ENCODE peak calls at places on chromosomes 11 and 22, in six cellular contexts. A is uterus, M is A549, O is fibroblast of pulmonary artery, K is upper lobe of right lung, X is PC-9. C is an unnamed sample.

GRCh38 chr11:130071211-130071712 is 1.6 kb downstream of the APLP2 start:
- DNase-seq in A (no peak), M (peak), O (peak), K (no peak), X (no peak), C (peak)

GRCh38 chr11:43119275-43119970 is 192.4 kb upstream of the API5 start:
- DNase-seq in A (no peak), M (no peak), O (no peak), K (no peak), X (no peak), C (no peak)

GRCh38 chr22:32622004-32622761 is 147.6 kb downstream of the FBXO7 start:
- DNase-seq in A (peak), M (no peak), O (peak), K (no peak), X (peak), C (no peak)

GRCh38 chr11:103888541-103888951 is 147.9 kb upstream of the DDI1 start:
- DNase-seq in A (no peak), M (no peak), O (no peak), K (no peak), X (no peak), C (no peak)

GRCh38 chr11:114782650-114783310 is 104.5 kb downstream of the NXPE2 start:
- DNase-seq in A (no peak), M (no peak), O (no peak), K (no peak), X (no peak), C (no peak)

GRCh38 chr11:44561275-44561781 is 4.1 kb upstream of the CD82 start:
- DNase-seq in A (no peak), M (no peak), O (no peak), K (no peak), X (peak), C (peak)

GRCh38 chr11:692824-693414 is 2.1 kb downstream of the DEAF1 start:
- DNase-seq in A (no peak), M (no peak), O (no peak), K (no peak), X (no peak), C (no peak)

GRCh38 chr11:129460714-129461113 is 85.1 kb downstream of the BARX2 start:
- DNase-seq in A (no peak), M (no peak), O (no peak), K (no peak), X (no peak), C (no peak)

GRCh38 chr11:60734271-60734670 is 9.8 kb downstream of the MS4A18 start:
- DNase-seq in A (no peak), M (no peak), O (no peak), K (no peak), X (no peak), C (no peak)

GRCh38 chr22:40875111-40875510 is 13.2 kb upstream of the DNAJB7 start:
- DNase-seq in A (no peak), M (no peak), O (no peak), K (no peak), X (no peak), C (no peak)

GRCh38 chr11:131423715-131424114 is 53.3 kb downstream of the NTM start:
- DNase-seq in A (no peak), M (peak), O (no peak), K (no peak), X (peak), C (no peak)

GRCh38 chr22:43399980-43400358 is 11.8 kb upstream of the MPPED1 start:
- DNase-seq in A (no peak), M (no peak), O (no peak), K (no peak), X (no peak), C (no peak)

GRCh38 chr11:2791521-2792375 is 92.0 kb upstream of the KCNQ1OT1 start:
- DNase-seq in A (peak), M (no peak), O (no peak), K (peak), X (no peak), C (no peak)

GRCh38 chr11:131195801-131196517 is 174.5 kb upstream of the NTM start:
- DNase-seq in A (peak), M (no peak), O (peak), K (no peak), X (no peak), C (peak)

GRCh38 chr11:28539239-28540025 is 431.2 kb downstream of the METTL15 start:
- DNase-seq in A (no peak), M (no peak), O (no peak), K (no peak), X (no peak), C (peak)

GRCh38 chr11:73171762-73172161 is 29.6 kb upstream of the FCHSD2 start:
- DNase-seq in A (no peak), M (no peak), O (no peak), K (no peak), X (no peak), C (no peak)

GRCh38 chr22:25564320-25564978 is at the start of gene GRK3:
- DNase-seq in A (peak), M (peak), O (peak), K (peak), X (peak), C (peak)

GRCh38 chr22:24142241-24142640 is 39.0 kb upstream of the SUSD2 start:
- DNase-seq in A (no peak), M (no peak), O (no peak), K (no peak), X (no peak), C (no peak)

GRCh38 chr11:119664063-119664572 is 64.9 kb downstream of the NECTIN1 start:
- DNase-seq in A (no peak), M (no peak), O (no peak), K (no peak), X (no peak), C (no peak)
- TF ChIP-seq CTCF in A (no peak), M (no peak), O (no peak), K (no peak), X (no peak), C (no peak)

GRCh38 chr11:108836541-108836940 is 171.7 kb downstream of the DDX10 start:
- DNase-seq in A (no peak), M (no peak), O (no peak), K (no peak), X (no peak), C (no peak)
- TF ChIP-seq CTCF in A (no peak), M (no peak), O (no peak), K (no peak), X (no peak), C (no peak)

GRCh38 chr11:68076371-68077042 is 37.7 kb downstream of the TCIRG1 start:
- DNase-seq in A (no peak), M (no peak), O (no peak), K (no peak), X (no peak), C (no peak)
- TF ChIP-seq CTCF in A (no peak), M (peak), O (peak), K (peak), X (no peak), C (no peak)

GRCh38 chr11:19013181-19013857 is 47.2 kb downstream of the MRGPRX2 start:
- DNase-seq in A (no peak), M (no peak), O (no peak), K (no peak), X (peak), C (peak)
- TF ChIP-seq CTCF in A (no peak), M (no peak), O (peak), K (no peak), X (no peak), C (no peak)

GRCh38 chr11:92211576-92212167 is 12.9 kb upstream of the FAT3 start:
- DNase-seq in A (no peak), M (no peak), O (peak), K (no peak), X (peak), C (peak)
- TF ChIP-seq CTCF in A (no peak), M (peak), O (peak), K (peak), X (peak), C (no peak)

DNA sequence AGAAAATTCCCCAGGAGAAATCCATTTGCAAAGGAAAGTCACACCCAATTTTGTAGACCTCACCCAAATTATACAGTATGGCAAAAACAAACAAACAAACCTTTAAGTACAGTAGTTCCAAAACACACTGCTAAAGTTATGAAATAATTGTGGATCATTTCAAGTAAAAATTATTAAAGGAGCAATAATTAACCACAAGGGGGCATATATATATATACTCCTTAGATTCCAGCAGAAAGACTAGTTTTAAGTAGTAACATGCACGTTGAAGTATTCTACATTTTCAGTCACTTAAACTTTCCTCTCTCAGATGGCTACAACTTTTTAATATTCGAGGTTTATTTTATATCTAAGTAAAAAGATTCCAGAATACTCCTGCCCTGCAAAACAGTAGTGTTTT is 26.8 kb downstream of the RNF141 start:
- DNase-seq in A (no peak), M (no peak), O (peak), K (no peak), X (no peak), C (peak)
- TF ChIP-seq CTCF in A (peak), M (peak), O (peak), K (peak), X (peak), C (peak)